ENCODE peak calls at places on chromosomes 6 and 20, in four cellular contexts. T is aorta; I is activated CD4-positive, alpha-beta T cell treated with anti-CD3 and anti-CD28 coated beads, Interleukin-2, amount 10 ng/mL, durations not matched to agents 7 days and 5 days; B is lower leg skin. D is an unnamed sample.

GRCh38 chr6:166435574-166435973 is 52.8 kb upstream of the MPC1 start:
- DNase-seq in T (peak; percentile 64), I (peak; percentile 31), B (peak; percentile 87), D (no peak)

GRCh38 chr20:3068986-3069900 is 2.2 kb upstream of the OXT start:
- DNase-seq in T (no peak), I (peak; percentile 41), B (no peak), D (no peak)

GRCh38 chr20:39381598-39381997 is 419.5 kb downstream of the DHX35 start:
- DNase-seq in T (no peak), I (no peak), B (no peak), D (no peak)

GRCh38 chr20:53865905-53866786 is 204.2 kb downstream of the BCAS1 start:
- DNase-seq in T (no peak), I (no peak), B (no peak), D (peak; percentile 44)

GRCh38 chr20:6588296-6588695 is 179.2 kb upstream of the BMP2 start:
- DNase-seq in T (no peak), I (no peak), B (no peak), D (no peak)

GRCh38 chr6:51738614-51739013 is 348.8 kb downstream of the PKHD1 start:
- DNase-seq in T (no peak), I (no peak), B (no peak), D (no peak)

GRCh38 chr6:5135783-5136376 is 50.7 kb downstream of the PPP1R3G start:
- DNase-seq in T (no peak), I (peak; percentile 39), B (no peak), D (no peak)

GRCh38 chr6:43014434-43014909 is 423 bp downstream of the KLHDC3 start:
- DNase-seq in T (no peak), I (no peak), B (no peak), D (no peak)

GRCh38 chr20:39829255-39829654 is 859.8 kb downstream of the MAFB start:
- DNase-seq in T (no peak), I (no peak), B (no peak), D (no peak)

GRCh38 chr6:78936515-78936914 is 69.2 kb downstream of the IRAK1BP1 start:
- DNase-seq in T (no peak), I (no peak), B (no peak), D (no peak)

GRCh38 chr6:89044988-89045387 is 35.6 kb upstream of the PNRC1 start:
- DNase-seq in T (peak; percentile 69), I (no peak), B (no peak), D (peak; percentile 50)

GRCh38 chr6:33428219-33428890 is 8.5 kb downstream of the SYNGAP1 start:
- DNase-seq in T (peak; percentile 52), I (peak; percentile 45), B (no peak), D (no peak)

GRCh38 chr20:24629668-24630067 is 160.2 kb downstream of the SYNDIG1 start:
- DNase-seq in T (no peak), I (peak; percentile 13), B (no peak), D (no peak)

GRCh38 chr20:4045741-4046140 is 30.4 kb upstream of the RNF24 start:
- DNase-seq in T (no peak), I (no peak), B (no peak), D (no peak)

GRCh38 chr6:77456531-77457248 is 6.6 kb downstream of the HTR1B start:
- DNase-seq in T (peak; percentile 71), I (no peak), B (no peak), D (no peak)

GRCh38 chr6:129748212-129748900 is 38.4 kb upstream of the ARHGAP18 start:
- DNase-seq in T (no peak), I (peak; percentile 73), B (no peak), D (no peak)

GRCh38 chr6:112502348-112503130 is 155.4 kb downstream of the RFPL4B start:
- DNase-seq in T (no peak), I (no peak), B (no peak), D (no peak)

GRCh38 chr6:88868559-88868860 is 94.9 kb downstream of the RNGTT start:
- DNase-seq in T (no peak), I (no peak), B (no peak), D (no peak)

GRCh38 chr6:73565767-73566485 is 45.1 kb upstream of the EEF1A1 start:
- DNase-seq in T (no peak), I (no peak), B (no peak), D (no peak)

GRCh38 chr20:57496592-57496991 is 28.3 kb downstream of the CTCFL start:
- DNase-seq in T (no peak), I (no peak), B (no peak), D (no peak)

GRCh38 chr6:159977242-159978214 is 8.6 kb downstream of the IGF2R start:
- DNase-seq in T (no peak), I (no peak), B (peak; percentile 87), D (no peak)

GRCh38 chr6:2363211-2363610 is 117.8 kb upstream of the GMDS start:
- DNase-seq in T (no peak), I (no peak), B (no peak), D (no peak)

GRCh38 chr6:4010035-4010434 is 68.9 kb downstream of the FAM217A start:
- DNase-seq in T (no peak), I (no peak), B (no peak), D (no peak)

GRCh38 chr6:169908403-169908933 is 157.0 kb downstream of the ERMARD start:
- DNase-seq in T (no peak), I (no peak), B (no peak), D (no peak)

GRCh38 chr6:163525926-163526325 is 111.4 kb downstream of the QKI start:
- DNase-seq in T (no peak), I (no peak), B (no peak), D (no peak)

GRCh38 chr6:10531513-10531912 is 10.4 kb downstream of the GCNT2 start:
- DNase-seq in T (no peak), I (no peak), B (no peak), D (no peak)

GRCh38 chr6:137871299-137871698 is 4.2 kb downstream of the TNFAIP3 start:
- DNase-seq in T (no peak), I (peak; percentile 22), B (no peak), D (no peak)

GRCh38 chr6:166959906-166960608 is 3.7 kb upstream of the RNASET2 start:
- DNase-seq in T (no peak), I (no peak), B (no peak), D (no peak)

GRCh38 chr6:30682181-30683117 is 4.0 kb downstream of the PPP1R18 start:
- DNase-seq in T (peak; percentile 94), I (peak; percentile 93), B (peak; percentile 97), D (peak; percentile 90)

GRCh38 chr20:16580596-16580995 is 7.3 kb upstream of the KIF16B start:
- DNase-seq in T (no peak), I (no peak), B (no peak), D (no peak)

GRCh38 chr6:2750832-2751231 is at the start of gene MYLK4:
- DNase-seq in T (no peak), I (no peak), B (no peak), D (no peak)

GRCh38 chr20:17849901-17850673 is 118.5 kb downstream of the SNX5 start:
- DNase-seq in T (peak; percentile 93), I (no peak), B (no peak), D (no peak)

GRCh38 chr6:87897581-87898147 is 150.0 kb upstream of the SPACA1 start:
- DNase-seq in T (no peak), I (no peak), B (no peak), D (no peak)

GRCh38 chr6:75815756-75816155 is 66.7 kb downstream of the MYO6 start:
- DNase-seq in T (no peak), I (no peak), B (no peak), D (no peak)

GRCh38 chr6:35391240-35391968 is 49.0 kb downstream of the PPARD start:
- DNase-seq in T (peak; percentile 10), I (no peak), B (no peak), D (no peak)

GRCh38 chr6:44342489-44342888 is at the start of gene SPATS1:
- DNase-seq in T (peak; percentile 66), I (no peak), B (peak; percentile 87), D (no peak)

GRCh38 chr6:11711644-11711993 is 67.0 kb downstream of the ADTRP start:
- DNase-seq in T (no peak), I (peak; percentile 28), B (no peak), D (no peak)

GRCh38 chr20:48406462-48407235 is 421.1 kb downstream of the PREX1 start:
- DNase-seq in T (no peak), I (no peak), B (no peak), D (no peak)